ENCODE peak calls at places on chromosomes 3 and 15, in seven cellular contexts. D is DMS53; B is sciatic nerve; P is stimulated activated CD4-positive, alpha-beta T cell treated with anti-CD3 and anti-CD28 coated beads, Interleukin-1b, Interleukin-23, amount 100 ng/mL, for 48 hours; U is hippocampal formation; K is NCI-H774; I is anterior cingulate cortex. R is an unnamed sample.

GRCh38 chr15:40266828-40267304 is 16.0 kb downstream of the ANKRD63 start:
- DNase-seq in D (peak), B (no peak), P (no peak), U (no peak), K (no peak), I (no peak), R (no peak)

GRCh38 chr15:81087121-81087520 is 46.9 kb upstream of the CFAP161 start:
- DNase-seq in D (no peak), B (no peak), P (no peak), U (no peak), K (no peak), I (no peak), R (no peak)

GRCh38 chr3:142348460-142348859 is 99.4 kb downstream of the XRN1 start:
- DNase-seq in D (no peak), B (no peak), P (no peak), U (no peak), K (no peak), I (no peak), R (no peak)

GRCh38 chr3:77464106-77464688 is 424.3 kb downstream of the ROBO2 start:
- DNase-seq in D (no peak), B (no peak), P (no peak), U (no peak), K (no peak), I (no peak), R (no peak)

GRCh38 chr3:127012091-127012490 is 29.2 kb downstream of the PLXNA1 start:
- DNase-seq in D (no peak), B (no peak), P (no peak), U (no peak), K (no peak), I (no peak), R (no peak)

GRCh38 chr15:75573001-75573400 is 6.1 kb downstream of the PTPN9 start:
- DNase-seq in D (no peak), B (no peak), P (no peak), U (no peak), K (no peak), I (no peak), R (no peak)

GRCh38 chr3:159764211-159765024 is 224.2 kb upstream of the IL12A start:
- DNase-seq in D (peak), B (peak), P (no peak), U (no peak), K (peak), I (peak), R (peak)

GRCh38 chr3:127182848-127183714 is 9.8 kb upstream of the PRR23E start:
- DNase-seq in D (peak), B (peak), P (no peak), U (no peak), K (no peak), I (no peak), R (no peak)

GRCh38 chr3:56783644-56784451 is 17.9 kb downstream of the ARHGEF3 start:
- DNase-seq in D (peak), B (peak), P (peak), U (peak), K (peak), I (no peak), R (peak)

GRCh38 chr3:179973931-179974361 is 62.8 kb downstream of the PEX5L start:
- DNase-seq in D (no peak), B (no peak), P (no peak), U (peak), K (no peak), I (peak), R (peak)

GRCh38 chr3:131610174-131610573 is 107.4 kb upstream of the MRPL3 start:
- DNase-seq in D (no peak), B (no peak), P (no peak), U (no peak), K (no peak), I (no peak), R (no peak)

GRCh38 chr3:71530903-71531535 is 52.5 kb downstream of the FOXP1 start:
- DNase-seq in D (no peak), B (no peak), P (no peak), U (no peak), K (no peak), I (no peak), R (no peak)

GRCh38 chr15:35186346-35186745 is 101.3 kb upstream of the NANOGP8 start:
- DNase-seq in D (no peak), B (no peak), P (no peak), U (no peak), K (no peak), I (no peak), R (no peak)

GRCh38 chr3:46400000-46400734 is 6.7 kb downstream of the CCR5AS start:
- DNase-seq in D (peak), B (no peak), P (no peak), U (no peak), K (no peak), I (no peak), R (no peak)

GRCh38 chr15:99434506-99435137 is 131.2 kb upstream of the MEF2A start:
- DNase-seq in D (no peak), B (peak), P (no peak), U (no peak), K (no peak), I (no peak), R (no peak)

GRCh38 chr15:78540955-78541743 is 905 bp downstream of the PSMA4 start:
- DNase-seq in D (no peak), B (no peak), P (peak), U (no peak), K (no peak), I (no peak), R (no peak)

GRCh38 chr15:93327364-93327763 is 238.4 kb upstream of the RGMA start:
- DNase-seq in D (no peak), B (no peak), P (no peak), U (no peak), K (no peak), I (no peak), R (no peak)

GRCh38 chr3:134369861-134370596 is 4.2 kb downstream of the AMOTL2 start:
- DNase-seq in D (no peak), B (no peak), P (no peak), U (no peak), K (no peak), I (no peak), R (no peak)

GRCh38 chr3:6737223-6737994 is 123.5 kb upstream of the GRM7 start:
- DNase-seq in D (peak), B (no peak), P (no peak), U (no peak), K (no peak), I (no peak), R (no peak)

GRCh38 chr3:149654188-149654601 is 3.6 kb downstream of the WWTR1 start:
- DNase-seq in D (no peak), B (no peak), P (no peak), U (no peak), K (no peak), I (no peak), R (no peak)

GRCh38 chr3:64084640-64085039 is 61.3 kb upstream of the PSMD6 start:
- DNase-seq in D (peak), B (no peak), P (no peak), U (no peak), K (no peak), I (no peak), R (no peak)

GRCh38 chr3:31699309-31699953 is 166.7 kb downstream of the STT3B start:
- DNase-seq in D (peak), B (no peak), P (no peak), U (no peak), K (no peak), I (no peak), R (no peak)

GRCh38 chr3:9100132-9100894 is 137.0 kb upstream of the RAD18 start:
- DNase-seq in D (no peak), B (no peak), P (no peak), U (no peak), K (no peak), I (no peak), R (no peak)

GRCh38 chr15:38176155-38176554 is 76.5 kb upstream of the SPRED1 start:
- DNase-seq in D (peak), B (no peak), P (no peak), U (no peak), K (no peak), I (no peak), R (no peak)

GRCh38 chr3:38054166-38054991 is 15.4 kb downstream of the DLEC1 start:
- DNase-seq in D (no peak), B (no peak), P (peak), U (no peak), K (no peak), I (no peak), R (no peak)

GRCh38 chr3:15637131-15637951 is 35.8 kb downstream of the BTD start:
- DNase-seq in D (peak), B (no peak), P (no peak), U (no peak), K (no peak), I (no peak), R (no peak)

GRCh38 chr3:150292891-150293290 is 115.2 kb upstream of the TSC22D2 start:
- DNase-seq in D (no peak), B (no peak), P (no peak), U (no peak), K (no peak), I (no peak), R (no peak)

GRCh38 chr15:91904942-91905341 is 51.4 kb downstream of the SLCO3A1 start:
- DNase-seq in D (no peak), B (no peak), P (no peak), U (no peak), K (no peak), I (no peak), R (no peak)

GRCh38 chr15:60074181-60074885 is 70.2 kb downstream of the FOXB1 start:
- DNase-seq in D (peak), B (no peak), P (no peak), U (no peak), K (peak), I (no peak), R (no peak)

GRCh38 chr3:15102833-15103232 is 3.9 kb upstream of the RBSN start:
- DNase-seq in D (no peak), B (no peak), P (no peak), U (peak), K (peak), I (peak), R (no peak)

GRCh38 chr3:126963261-126964190 is 19.4 kb upstream of the PLXNA1 start:
- DNase-seq in D (no peak), B (peak), P (no peak), U (no peak), K (no peak), I (no peak), R (no peak)